ENCODE peak calls at places on chromosomes 13 and 19, in six cellular contexts. B is CD8-positive, alpha-beta memory T cell; C is SJSA1; F is ascending aorta; L is thoracic aorta; T is Caco-2. I is an unnamed sample. For H3K27me3 and H3K4me1, the result is how much of the 10 kb centered on the place peaks cover.

GRCh38 chr19:31054430-31054829 is 294.8 kb downstream of the TSHZ3 start:
- DNase-seq in B (no peak), C (peak), F (no peak), L (no peak), T (peak), I (no peak)

GRCh38 chr19:39998511-39998910 is 1.7 kb downstream of the ZNF546 start:
- DNase-seq in B (no peak), C (no peak), F (no peak), L (no peak), T (no peak), I (no peak)

GRCh38 chr13:113350065-113350937 is 13.6 kb downstream of the GRTP1 start:
- DNase-seq in B (no peak), C (no peak), F (no peak), L (no peak), T (no peak), I (no peak)

GRCh38 chr19:5090780-5091575 is 122.1 kb downstream of the KDM4B start:
- DNase-seq in B (no peak), C (no peak), F (peak), L (no peak), T (no peak), I (no peak)

GRCh38 chr13:25678398-25678797 is 306.6 kb downstream of the ATP8A2 start:
- DNase-seq in B (peak), C (no peak), F (no peak), L (no peak), T (no peak), I (no peak)

GRCh38 chr13:76609643-76610042 is 276.6 kb downstream of the KCTD12 start:
- DNase-seq in B (no peak), C (no peak), F (no peak), L (no peak), T (no peak), I (no peak)

GRCh38 chr19:12000152-12000981 is 35.1 kb downstream of the ZNF433 start:
- DNase-seq in B (no peak), C (no peak), F (no peak), L (no peak), T (no peak), I (no peak)

GRCh38 chr19:5988520-5989387 is 10.8 kb upstream of the RANBP3 start:
- DNase-seq in B (no peak), C (no peak), F (no peak), L (no peak), T (no peak), I (no peak)

GRCh38 chr13:77692746-77693448 is 4.6 kb upstream of the SLAIN1 start:
- DNase-seq in B (no peak), C (no peak), F (no peak), L (no peak), T (no peak), I (no peak)

GRCh38 chr19:58042709-58043340 is 9.0 kb downstream of the ZSCAN1 start:
- DNase-seq in B (no peak), C (no peak), F (no peak), L (no peak), T (no peak), I (no peak)

GRCh38 chr13:94595006-94595942 is 678 bp downstream of the TGDS start:
- DNase-seq in B (peak), C (no peak), F (no peak), L (no peak), T (no peak), I (no peak)

GRCh38 chr19:36010402-36010801 is 1.8 kb upstream of the SYNE4 start:
- DNase-seq in B (no peak), C (no peak), F (no peak), L (no peak), T (no peak), I (no peak)

GRCh38 chr19:17658240-17658639 is 29.9 kb downstream of the UNC13A start:
- DNase-seq in B (no peak), C (no peak), F (no peak), L (no peak), T (no peak), I (no peak)

GRCh38 chr13:25881136-25881926 is 170.5 kb downstream of the SHISA2 start:
- DNase-seq in B (peak), C (peak), F (no peak), L (no peak), T (no peak), I (no peak)

GRCh38 chr19:28530406-28531035 is 682.4 kb downstream of the UQCRFS1 start:
- DNase-seq in B (no peak), C (no peak), F (no peak), L (no peak), T (no peak), I (no peak)

GRCh38 chr19:39823693-39824092 is 10.3 kb downstream of the DYRK1B start:
- DNase-seq in B (no peak), C (no peak), F (peak), L (no peak), T (no peak), I (no peak)

GRCh38 chr13:41568990-41569387 is 111.6 kb downstream of the RGCC start:
- DNase-seq in B (no peak), C (no peak), F (no peak), L (no peak), T (no peak), I (no peak)

GRCh38 chr19:43078311-43078710 is 4.2 kb downstream of the PSG2 start:
- DNase-seq in B (no peak), C (peak), F (no peak), L (no peak), T (no peak), I (no peak)

GRCh38 chr19:53612762-53613526 is 18.9 kb upstream of the DPRX start:
- DNase-seq in B (no peak), C (no peak), F (no peak), L (no peak), T (peak), I (no peak)

GRCh38 chr19:10033614-10034013 is 20.3 kb downstream of the RDH8 start:
- DNase-seq in B (no peak), C (no peak), F (no peak), L (no peak), T (no peak), I (no peak)

GRCh38 chr13:41470187-41470586 is 12.8 kb downstream of the RGCC start:
- DNase-seq in B (peak), C (no peak), F (no peak), L (no peak), T (no peak), I (no peak)

GRCh38 chr13:63409791-63410351 is 1994.2 kb upstream of the PCDH20 start:
- DNase-seq in B (no peak), C (no peak), F (no peak), L (no peak), T (no peak), I (no peak)

GRCh38 chr13:42279986-42280385 is 8.0 kb downstream of the AKAP11 start:
- DNase-seq in B (no peak), C (no peak), F (no peak), L (no peak), T (no peak), I (no peak)

GRCh38 chr13:52356327-52356726 is 49.6 kb downstream of the THSD1 start:
- DNase-seq in B (no peak), C (no peak), F (no peak), L (no peak), T (no peak), I (no peak)

GRCh38 chr13:74819549-74819948 is 662.4 kb downstream of the TBC1D4 start:
- DNase-seq in B (no peak), C (no peak), F (no peak), L (no peak), T (no peak), I (no peak)

GRCh38 chr19:42313840-42314755 is 989 bp downstream of the TMEM145 start:
- DNase-seq in B (no peak), C (no peak), F (no peak), L (no peak), T (no peak), I (no peak)

GRCh38 chr13:26695360-26695705 is 65.3 kb downstream of the GPR12 start:
- DNase-seq in B (no peak), C (no peak), F (no peak), L (no peak), T (no peak), I (no peak)

GRCh38 chr19:43624933-43625332 is 5.5 kb upstream of the ZNF428 start:
- DNase-seq in B (peak), C (no peak), F (peak), L (no peak), T (no peak), I (peak)

GRCh38 chr19:42440357-42441046 is 2.2 kb downstream of the CXCL17 start:
- DNase-seq in B (peak), C (peak), F (peak), L (no peak), T (peak), I (peak)

GRCh38 chr13:67619346-67619745 is 389.2 kb upstream of the PCDH9 start:
- DNase-seq in B (no peak), C (no peak), F (no peak), L (no peak), T (no peak), I (no peak)

GRCh38 chr13:108084840-108085239 is 130.5 kb downstream of the LIG4 start:
- DNase-seq in B (no peak), C (no peak), F (no peak), L (no peak), T (no peak), I (no peak)

GRCh38 chr19:5228932-5229777 is 111.5 kb downstream of the PTPRS start:
- DNase-seq in B (no peak), C (no peak), F (no peak), L (no peak), T (no peak), I (no peak)

GRCh38 chr13:51804295-51805172 is 571 bp upstream of the DHRS12 start:
- DNase-seq in B (no peak), C (no peak), F (no peak), L (no peak), T (no peak), I (no peak)

GRCh38 chr13:101511161-101511560 is 58.7 kb downstream of the ITGBL1 start:
- DNase-seq in B (no peak), C (no peak), F (no peak), L (no peak), T (no peak), I (no peak)

GRCh38 chr19:4256563-4256962 is 9.7 kb downstream of the YJU2 start:
- DNase-seq in B (no peak), C (no peak), F (no peak), L (no peak), T (no peak), I (no peak)

GRCh38 chr19:55369651-55370304 is 485 bp downstream of the IL11 start:
- DNase-seq in B (peak), C (peak), F (no peak), L (no peak), T (peak), I (no peak)

DNA sequence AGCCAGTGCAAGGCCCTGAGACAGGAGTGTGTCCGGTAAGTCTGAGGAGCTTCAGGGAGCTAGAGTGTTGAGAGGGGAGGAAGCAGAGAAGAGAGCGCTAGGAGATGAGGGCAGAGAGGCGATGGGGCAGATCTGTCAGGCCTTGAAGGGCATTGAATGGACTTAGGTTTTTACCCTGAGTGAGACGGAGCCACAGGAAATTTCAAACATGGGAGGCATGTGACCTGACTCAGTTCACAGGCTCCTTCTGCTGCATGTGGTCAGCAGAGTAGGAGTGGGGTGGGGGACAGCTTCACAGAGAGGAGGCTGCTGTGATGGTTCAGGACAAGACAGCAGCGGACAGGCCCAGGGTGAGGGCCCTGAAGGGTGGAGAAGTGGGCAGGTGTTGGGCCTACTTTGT is 2.5 kb upstream of the FAM98C start:
- DNase-seq in B (no peak), C (no peak), F (no peak), L (no peak), T (no peak), I (no peak)
- H3K27me3 ChIP-seq in B (under half), C (under half), F (under half), L (under half), T (under half), I (under half)

DNA sequence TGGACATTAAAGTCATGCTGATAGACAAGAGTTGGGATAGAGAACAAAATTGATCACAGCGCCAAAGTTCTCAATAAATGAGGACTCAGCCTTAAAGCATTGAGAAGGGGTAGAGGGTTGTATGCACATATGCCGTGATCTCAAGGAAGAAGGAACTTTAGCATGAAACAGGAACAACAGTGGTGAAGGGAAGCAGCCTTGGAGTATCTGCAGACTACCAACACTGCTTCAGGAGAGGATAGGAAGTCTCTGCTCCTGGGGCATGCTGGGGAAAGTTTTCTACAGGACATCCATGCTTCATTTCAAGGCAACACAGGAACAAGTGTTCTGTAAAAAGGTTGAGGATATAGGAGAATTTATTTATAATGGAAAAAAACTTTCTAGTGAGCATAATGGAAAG is 111.9 kb upstream of the MLNR start:
- DNase-seq in B (no peak), C (no peak), F (no peak), L (no peak), T (no peak), I (no peak)
- H3K4me1 ChIP-seq in B (under half), C (under half), F (under half), L (under half), T (under half), I (under half)

GRCh38 chr19:34834513-34834912 is 61.5 kb upstream of the ZNF599 start:
- DNase-seq in B (no peak), C (no peak), F (no peak), L (no peak), T (no peak), I (no peak)
- H3K27me3 ChIP-seq in B (under half), C (under half), F (under half), L (under half), T (under half), I (under half)

GRCh38 chr19:18842166-18842565 is 10.4 kb downstream of the UPF1 start:
- DNase-seq in B (no peak), C (no peak), F (no peak), L (no peak), T (no peak), I (no peak)
- H3K4me1 ChIP-seq in B (half or more), C (under half), F (under half), L (under half), T (under half), I (half or more)

DNA sequence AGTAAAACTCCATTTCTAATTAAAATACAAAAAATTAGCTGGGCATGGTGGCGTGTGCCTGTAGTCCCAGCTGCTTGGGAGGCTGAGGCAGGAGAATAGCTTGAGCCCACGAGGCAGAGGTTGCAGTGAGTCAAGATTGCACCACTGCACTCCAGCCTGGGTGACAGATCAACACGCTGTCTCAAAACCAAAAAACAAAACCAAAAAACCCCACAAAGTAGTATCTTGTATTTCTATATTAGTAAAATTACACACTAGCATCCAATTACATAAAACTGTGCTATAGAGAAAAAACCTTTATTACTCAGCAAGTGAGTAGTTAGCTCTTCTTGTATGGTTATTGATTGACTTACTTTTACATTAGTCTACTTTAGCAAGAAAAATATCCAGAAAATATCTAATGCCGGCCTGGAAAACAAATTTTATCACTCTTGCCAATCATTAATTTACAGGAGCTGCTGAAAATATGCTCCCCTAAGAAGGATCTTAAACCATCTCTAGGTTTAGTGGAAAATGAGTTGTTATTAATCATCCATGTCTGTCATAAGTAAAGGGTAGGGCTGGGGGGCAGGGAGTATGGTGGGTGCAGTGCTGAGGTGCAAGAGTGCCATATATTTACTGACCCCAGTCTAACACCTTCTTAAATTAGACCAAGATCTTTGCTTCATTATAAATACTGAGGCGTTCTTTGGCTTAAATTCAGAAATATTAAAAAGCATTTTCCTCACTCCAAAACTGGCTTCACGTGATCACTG is 44.2 kb downstream of the UBL3 start:
- DNase-seq in B (no peak), C (no peak), F (no peak), L (no peak), T (no peak), I (no peak)
- H3K27me3 ChIP-seq in B (under half), C (under half), F (under half), L (under half), T (under half), I (under half)

DNA sequence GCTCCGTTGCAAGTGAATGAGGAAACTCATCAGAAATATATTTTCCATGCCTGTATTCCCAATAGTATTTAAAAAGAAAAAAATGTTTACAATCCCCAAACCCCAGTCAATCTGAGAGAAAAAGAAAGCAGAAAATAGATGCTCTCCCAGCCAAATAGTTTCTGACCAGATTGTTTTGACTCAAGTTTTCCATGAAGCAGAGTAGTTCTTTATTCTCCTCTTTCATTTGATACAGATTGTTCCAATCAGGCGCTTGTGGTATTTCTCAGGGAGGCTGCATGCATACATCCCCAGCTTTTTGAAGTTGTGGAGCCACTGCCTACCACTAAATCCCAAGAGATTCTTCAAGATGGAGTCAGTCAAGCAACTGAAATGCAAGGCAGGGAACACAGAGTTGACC is 110.6 kb downstream of the STARD13 start:
- DNase-seq in B (no peak), C (no peak), F (no peak), L (no peak), T (no peak), I (no peak)
- H3K4me1 ChIP-seq in B (under half), C (under half), F (under half), L (under half), T (under half), I (under half)

GRCh38 chr13:111384441-111385181 is 64.2 kb downstream of the TEX29 start:
- DNase-seq in B (peak), C (no peak), F (peak), L (no peak), T (no peak), I (no peak)

GRCh38 chr13:111383591-111384440 is 63.4 kb downstream of the TEX29 start:
- DNase-seq in B (peak), C (no peak), F (peak), L (no peak), T (no peak), I (no peak)

GRCh38 chr13:111380431-111380830 is 60.0 kb downstream of the TEX29 start:
- DNase-seq in B (no peak), C (no peak), F (peak), L (no peak), T (no peak), I (no peak)

GRCh38 chr13:111382877-111383276 is 62.4 kb downstream of the TEX29 start:
- DNase-seq in B (no peak), C (no peak), F (peak), L (no peak), T (no peak), I (no peak)

DNA sequence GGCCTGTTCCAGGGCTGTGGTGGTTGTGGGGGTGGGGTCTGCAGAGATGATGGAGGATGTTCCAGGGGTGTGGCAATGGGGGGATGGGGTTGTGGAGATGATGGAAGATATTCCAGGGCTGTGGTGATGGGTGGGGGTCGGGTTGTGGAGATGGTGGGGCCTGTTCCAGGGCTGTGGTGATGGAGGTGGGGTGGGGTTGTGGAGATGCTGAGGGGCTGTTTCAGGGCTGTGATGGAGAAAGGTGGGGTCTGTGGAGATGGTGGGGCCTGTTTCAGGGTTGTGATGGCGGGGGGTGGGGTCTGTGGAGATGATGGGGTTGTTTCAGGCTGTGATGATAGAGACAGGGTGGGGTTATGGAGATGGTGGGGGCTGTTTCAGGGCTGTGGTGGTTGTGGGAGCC is 62.0 kb downstream of the TEX29 start:
- DNase-seq in B (no peak), C (no peak), F (no peak), L (no peak), T (no peak), I (no peak)
- H3K27me3 ChIP-seq in B (under half), C (half or more), F (under half), L (under half), T (under half), I (under half)

GRCh38 chr13:98494769-98495168 is 82.1 kb downstream of the STK24 start:
- DNase-seq in B (no peak), C (no peak), F (no peak), L (no peak), T (no peak), I (no peak)
- H3K4me1 ChIP-seq in B (under half), C (under half), F (under half), L (under half), T (under half), I (under half)

I was measured in upper lobe of right lung.